ENCODE peak calls at places on chromosomes 16 and 17, in seven cellular contexts. G is GM12878, R is cardiac muscle cell, L is endodermal cell, X is GM23248, D is upper lobe of right lung, S is keratinocyte. A is an unnamed sample. For H3K9me3, the result is how much of the 10 kb centered on the place peaks cover.

GRCh38 chr16:81189100-81189664 is 49.3 kb upstream of the BCO1 start:
- DNase-seq in G (no peak), D (peak), S (no peak), R (peak), L (no peak), X (peak), A (peak)

GRCh38 chr17:48048321-48049140 is at the start of gene NFE2L1:
- DNase-seq in X (peak), L (peak), G (peak), R (peak), S (peak), D (peak), A (peak)

GRCh38 chr17:48310748-48311213 is 119.2 kb downstream of the SKAP1 start:
- DNase-seq in X (no peak), R (no peak), G (no peak), S (no peak), D (no peak), L (peak), A (no peak)

GRCh38 chr17:2090804-2091534 is 36.1 kb downstream of the HIC1 start:
- DNase-seq in G (no peak), R (peak), S (no peak), L (peak), D (no peak), X (peak), A (no peak)

GRCh38 chr16:252366-253337 is 18.0 kb downstream of the FAM234A start:
- DNase-seq in G (peak), L (no peak), S (no peak), D (no peak), X (no peak), R (peak), A (no peak)

GRCh38 chr17:56785396-56785795 is 48.3 kb downstream of the C17orf67 start:
- DNase-seq in R (no peak), D (no peak), L (peak), X (peak), S (peak), G (no peak), A (no peak)

GRCh38 chr17:55726440-55726839 is 3.8 kb upstream of the TMEM100 start:
- DNase-seq in R (peak), X (peak), G (no peak), S (peak), L (no peak), D (no peak), A (no peak)

GRCh38 chr17:75707096-75707720 is 14.1 kb upstream of the ITGB4 start:
- DNase-seq in X (peak), R (peak), D (no peak), L (peak), G (no peak), S (no peak), A (no peak)

GRCh38 chr16:86701286-86701975 is 123.1 kb downstream of the FOXL1 start:
- DNase-seq in S (no peak), D (no peak), R (no peak), X (no peak), G (no peak), L (no peak), A (no peak)

GRCh38 chr16:73126453-73126853 is 78.5 kb upstream of the ZFHX3 start:
- DNase-seq in X (peak), G (no peak), L (no peak), S (no peak), D (no peak), R (peak), A (no peak)

GRCh38 chr17:58344047-58344790 is 7.8 kb downstream of the SUPT4H1 start:
- DNase-seq in D (peak), R (peak), X (no peak), S (no peak), L (peak), G (peak), A (no peak)

GRCh38 chr16:6891486-6891885 is 441.2 kb upstream of the RBFOX1 start:
- DNase-seq in X (no peak), L (no peak), R (no peak), S (no peak), D (no peak), G (no peak), A (no peak)

GRCh38 chr16:23435500-23435899 is 17.5 kb downstream of the COG7 start:
- DNase-seq in S (peak), X (peak), G (peak), L (peak), D (peak), R (peak), A (peak)

GRCh38 chr17:77445908-77446535 is 305.3 kb downstream of the SEC14L1 start:
- DNase-seq in L (no peak), S (no peak), X (no peak), R (peak), G (no peak), D (no peak), A (peak)

GRCh38 chr17:73532441-73532901 is 111.8 kb downstream of the SDK2 start:
- DNase-seq in G (no peak), S (no peak), X (no peak), D (no peak), R (no peak), L (peak), A (no peak)

GRCh38 chr16:54928016-54928356 is 2.7 kb upstream of the IRX5 start:
- DNase-seq in R (peak), S (no peak), X (peak), G (no peak), L (peak), D (no peak), A (no peak)

GRCh38 chr16:85046957-85047866 is 19.6 kb downstream of the KIAA0513 start:
- DNase-seq in D (peak), R (peak), S (no peak), X (no peak), G (no peak), L (peak), A (peak)

GRCh38 chr17:82596316-82596715 is 51.9 kb downstream of the WDR45B start:
- DNase-seq in G (no peak), L (no peak), X (no peak), D (no peak), R (no peak), S (no peak), A (peak)

GRCh38 chr16:30353438-30354129 is 1.5 kb downstream of the CD2BP2 start:
- DNase-seq in R (no peak), D (no peak), G (no peak), X (no peak), L (no peak), S (no peak), A (peak)

GRCh38 chr17:74417178-74418045 is 14.5 kb upstream of the GPRC5C start:
- DNase-seq in R (peak), G (peak), L (no peak), S (no peak), D (no peak), X (peak), A (no peak)

DNA sequence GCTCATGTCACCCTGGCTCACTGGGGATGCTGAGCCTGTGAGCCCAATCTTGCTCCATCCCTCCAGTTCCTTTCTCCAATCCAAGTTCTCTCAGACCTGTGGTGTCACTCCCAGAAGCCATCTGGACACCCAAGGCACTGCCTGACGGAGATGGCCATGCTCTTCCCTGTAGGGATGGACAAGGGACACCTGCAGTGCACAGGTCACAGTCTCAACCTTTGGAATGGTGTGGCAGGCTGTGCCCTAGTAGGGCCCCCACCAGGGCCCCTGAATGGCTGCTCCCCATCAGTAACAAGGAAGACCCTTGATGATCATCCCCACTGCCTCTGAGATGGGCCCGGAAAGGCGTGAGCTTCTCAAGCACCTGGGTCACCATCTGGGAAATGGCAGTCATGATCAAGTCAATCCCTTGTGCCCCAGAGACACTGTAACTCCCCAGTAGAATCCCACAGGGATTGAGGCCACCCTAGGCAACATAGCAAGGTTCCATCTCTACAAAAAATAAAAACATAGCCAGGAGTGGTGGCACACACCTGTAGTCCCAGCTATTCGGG is 822.5 kb downstream of the KCNJ18 start:
- DNase-seq in L (no peak), G (no peak), X (no peak), R (no peak), S (no peak), D (no peak), A (no peak)
- H3K9me3 ChIP-seq in L (under half), G (under half), X (under half), R (under half), S (under half), D (under half), A (under half)

GRCh38 chr17:59366773-59367656 is 35.6 kb downstream of the YPEL2 start:
- DNase-seq in X (peak), R (no peak), S (no peak), D (peak), L (peak), G (no peak), A (peak)

GRCh38 chr17:59367657-59368045 is 36.2 kb downstream of the YPEL2 start:
- DNase-seq in R (no peak), D (no peak), X (peak), L (peak), G (no peak), S (no peak), A (no peak)

GRCh38 chr17:59369026-59369724 is 37.7 kb downstream of the YPEL2 start:
- DNase-seq in R (peak), X (peak), L (no peak), D (no peak), S (no peak), G (no peak), A (no peak)

GRCh38 chr17:59366040-59366757 is 34.7 kb downstream of the YPEL2 start:
- DNase-seq in R (no peak), X (no peak), S (no peak), D (no peak), L (peak), G (no peak), A (no peak)

GRCh38 chr17:59368218-59368857 is 36.9 kb downstream of the YPEL2 start:
- DNase-seq in R (no peak), G (no peak), X (no peak), L (no peak), S (no peak), D (no peak), A (no peak)
- H3K9me3 ChIP-seq in R (under half), G (under half), X (under half), L (under half), S (under half), D (under half), A (under half)

DNA sequence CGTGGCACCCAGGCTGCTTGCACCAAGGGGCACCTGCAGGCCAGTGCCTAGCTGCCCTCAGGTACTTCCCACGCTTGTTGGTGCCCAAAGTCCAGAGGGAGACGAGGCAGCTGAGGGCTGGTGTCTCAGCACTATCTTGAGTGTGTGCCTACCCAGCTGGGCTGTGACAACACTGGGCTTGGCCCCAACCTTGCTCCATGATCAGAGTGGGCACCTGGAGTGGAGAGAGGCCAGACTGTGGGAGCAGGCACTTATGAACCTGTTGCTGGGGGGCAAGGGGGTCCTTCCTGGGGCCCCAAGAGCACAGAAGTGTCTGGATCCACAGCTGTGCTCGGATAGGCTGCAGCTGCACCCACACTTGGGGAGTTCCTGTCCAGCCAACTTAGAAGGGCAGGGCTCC is 314.7 kb downstream of the KCNJ2 start:
- DNase-seq in S (no peak), G (no peak), R (no peak), D (no peak), X (no peak), L (no peak), A (peak)
- H3K9me3 ChIP-seq in S (under half), G (under half), R (under half), D (under half), X (under half), L (under half), A (under half)

DNA sequence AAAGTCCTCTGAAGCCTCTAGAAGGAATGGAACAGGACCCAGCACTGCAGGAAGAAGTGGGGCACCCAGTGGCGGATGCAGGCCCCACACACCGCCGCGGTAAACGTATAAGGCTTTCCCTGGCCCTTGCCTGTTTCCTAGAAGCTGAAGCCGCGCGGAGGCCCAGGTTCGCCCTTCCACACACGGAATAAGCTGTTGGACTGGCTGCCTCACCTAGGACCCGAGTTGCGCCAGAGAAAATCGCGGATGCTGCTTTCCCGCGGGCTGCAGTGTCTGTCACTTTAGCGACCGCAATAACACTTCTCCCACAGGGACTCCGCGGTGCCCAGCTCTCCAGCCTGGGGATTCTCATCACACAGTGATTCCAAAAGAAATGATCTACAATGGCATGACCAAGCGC is 1736.9 kb downstream of the TP53TG3F start:
- DNase-seq in S (no peak), X (no peak), D (peak), R (no peak), G (no peak), L (no peak), A (no peak)
- H3K9me3 ChIP-seq in S (under half), X (under half), D (under half), R (under half), G (under half), L (half or more), A (under half)

DNA sequence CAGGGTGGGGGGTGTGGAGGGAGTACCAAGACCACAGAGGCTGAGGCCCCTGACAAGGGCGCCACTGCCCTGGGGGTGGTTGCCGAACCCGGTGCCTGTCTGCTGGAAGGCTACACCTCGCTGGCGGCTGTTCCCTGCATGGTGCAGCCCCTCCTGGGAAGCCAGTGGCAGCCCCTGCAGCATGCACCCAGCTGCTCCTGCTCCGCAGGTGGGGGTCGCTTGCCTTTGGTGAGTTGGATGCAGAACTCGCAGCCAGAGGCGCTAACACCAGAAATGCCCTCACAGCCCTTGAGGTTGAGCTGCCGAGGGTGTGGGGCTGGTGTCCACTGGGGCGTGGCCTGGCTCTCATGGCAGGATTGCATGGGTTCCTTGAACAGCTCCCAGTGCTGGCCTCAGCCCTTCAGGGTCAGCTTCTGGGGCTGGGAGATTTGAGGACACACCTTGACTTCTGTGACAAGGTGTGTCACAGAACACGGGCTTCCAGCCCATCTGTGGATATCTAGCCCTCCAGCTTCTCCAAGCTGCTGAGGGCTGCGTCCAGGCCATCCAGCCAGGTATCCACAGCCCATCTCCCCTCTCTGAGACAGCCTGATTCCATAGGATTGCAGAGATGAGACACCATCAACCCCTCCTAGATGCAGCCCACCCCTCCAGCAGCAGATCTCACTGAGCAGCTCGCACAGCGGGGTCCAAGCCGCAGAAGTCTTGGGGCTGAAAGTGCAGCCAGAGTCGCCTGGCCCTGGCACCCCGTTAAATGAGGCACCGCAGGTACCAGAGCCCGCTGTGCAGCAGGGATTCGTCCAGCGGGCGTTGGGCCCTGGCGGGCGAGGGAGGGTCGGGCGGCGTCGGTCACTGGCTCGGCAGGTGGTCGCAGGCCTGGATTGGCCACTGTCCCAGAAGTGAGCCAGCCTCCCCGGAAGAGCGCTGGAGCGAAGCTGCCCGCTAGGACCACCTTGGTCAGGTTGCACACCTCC is 586.3 kb downstream of the KCNJ18 start:
- DNase-seq in G (no peak), D (peak), R (no peak), X (no peak), S (no peak), L (no peak), A (no peak)
- H3K9me3 ChIP-seq in G (under half), D (under half), R (under half), X (under half), S (under half), L (under half), A (under half)

GRCh38 chr16:35908942-35909341 is 2449.5 kb downstream of the TP53TG3F start:
- DNase-seq in X (no peak), R (no peak), G (no peak), D (no peak), S (no peak), L (peak), A (no peak)
- H3K9me3 ChIP-seq in X (under half), R (under half), G (under half), D (under half), S (under half), L (half or more), A (under half)